ENCODE peak calls at places on chromosomes 7 and 10, in eight cellular contexts. G is C1 segment of cervical spinal cord; A is glutamatergic neuron; P is astrocyte of the hippocampus; C is upper lobe of right lung; F is HAP-1; R is activated T-cell treated with anti-CD3 and anti-CD28 coated beads for 24 hours; Y is effector memory CD8-positive, alpha-beta T cell. E is an unnamed sample.
A peak's percentile ranks its signal among the peaks of the same experiment; 100 is the strongest.

GRCh38 chr7:115145512-115145911 is 223.6 kb downstream of the MDFIC start:
- DNase-seq in G (no peak), A (no peak), P (no peak), C (no peak), F (no peak), R (no peak), Y (no peak), E (no peak)

GRCh38 chr7:129434846-129435318 is 650 bp downstream of the STRIP2 start:
- DNase-seq in G (no peak), A (peak; percentile 35), P (peak; percentile 49), C (no peak), F (peak; percentile 31), R (no peak), Y (no peak), E (no peak)

GRCh38 chr10:82358486-82359097 is 483.6 kb downstream of the NRG3 start:
- DNase-seq in G (no peak), A (no peak), P (no peak), C (no peak), F (no peak), R (no peak), Y (no peak), E (no peak)

GRCh38 chr10:43344051-43344450 is 27.4 kb upstream of the FXYD4 start:
- DNase-seq in G (no peak), A (no peak), P (no peak), C (no peak), F (no peak), R (no peak), Y (no peak), E (no peak)

GRCh38 chr7:67913604-67914003 is 917.0 kb downstream of the TYW1 start:
- DNase-seq in G (no peak), A (no peak), P (peak; percentile 48), C (no peak), F (no peak), R (no peak), Y (no peak), E (no peak)

GRCh38 chr7:140506788-140507464 is 27.6 kb upstream of the MKRN1 start:
- DNase-seq in G (no peak), A (peak; percentile 48), P (peak; percentile 74), C (no peak), F (no peak), R (no peak), Y (no peak), E (no peak)

GRCh38 chr10:132063432-132063831 is 2.3 kb upstream of the JAKMIP3 start:
- DNase-seq in G (no peak), A (no peak), P (no peak), C (peak; percentile 30), F (no peak), R (no peak), Y (no peak), E (no peak)

GRCh38 chr10:13827418-13827817 is 240.7 kb downstream of the PRPF18 start:
- DNase-seq in G (no peak), A (no peak), P (peak; percentile 77), C (no peak), F (no peak), R (no peak), Y (no peak), E (no peak)

GRCh38 chr7:608361-608760 is 88.7 kb upstream of the PDGFA start:
- DNase-seq in G (no peak), A (peak; percentile 2), P (no peak), C (no peak), F (no peak), R (no peak), Y (no peak), E (no peak)

GRCh38 chr10:107618461-107619093 is 454.1 kb upstream of the SORCS1 start:
- DNase-seq in G (no peak), A (no peak), P (no peak), C (no peak), F (peak; percentile 17), R (no peak), Y (no peak), E (no peak)

GRCh38 chr7:123754295-123754871 is 5.6 kb upstream of the WASL start:
- DNase-seq in G (no peak), A (no peak), P (no peak), C (no peak), F (no peak), R (no peak), Y (no peak), E (no peak)

GRCh38 chr7:49643321-49643720 is 130.1 kb upstream of the VWC2 start:
- DNase-seq in G (peak; percentile 56), A (peak; percentile 24), P (no peak), C (no peak), F (no peak), R (no peak), Y (no peak), E (no peak)

GRCh38 chr10:132560248-132560731 is 22.7 kb downstream of the INPP5A start:
- DNase-seq in G (no peak), A (peak; percentile 3), P (no peak), C (no peak), F (no peak), R (no peak), Y (no peak), E (no peak)

E was measured in KG1.